ENCODE peak calls at places on chromosomes 6 and 20, in four cellular contexts. U, B, O and D are unnamed samples.
A peak's percentile ranks its signal among the peaks of the same experiment; 100 is the strongest.

GRCh38 chr6:72746276-72746675 is 124.4 kb downstream of the KCNQ5 start:
- DNase-seq in U (peak; percentile 5), B (no peak), O (no peak), D (peak; percentile 45)

GRCh38 chr6:39881851-39882566 is 52.3 kb downstream of the MOCS1 start:
- DNase-seq in U (no peak), B (no peak), O (no peak), D (peak; percentile 88)

GRCh38 chr6:37638414-37639079 is 59.1 kb downstream of the MDGA1 start:
- DNase-seq in U (peak; percentile 57), B (no peak), O (no peak), D (no peak)

GRCh38 chr6:27862396-27863061 is 49.7 kb downstream of the OR2B2 start:
- DNase-seq in U (no peak), B (no peak), O (no peak), D (peak; percentile 33)

GRCh38 chr20:21302645-21303060 is 478 bp upstream of the XRN2 start:
- DNase-seq in U (no peak), B (no peak), O (no peak), D (no peak)

GRCh38 chr6:38187688-38188590 is 368.4 kb downstream of the ZFAND3 start:
- DNase-seq in U (no peak), B (no peak), O (no peak), D (no peak)

GRCh38 chr6:125107896-125108295 is 45.7 kb upstream of the TPD52L1 start:
- DNase-seq in U (no peak), B (no peak), O (no peak), D (peak; percentile 43)

GRCh38 chr20:35561268-35561667 is 19.4 kb downstream of the ERGIC3 start:
- DNase-seq in U (peak; percentile 46), B (no peak), O (peak; percentile 71), D (peak; percentile 59)

GRCh38 chr6:13229205-13230085 is 98.9 kb downstream of the TBC1D7 start:
- DNase-seq in U (peak; percentile 32), B (no peak), O (no peak), D (no peak)

GRCh38 chr6:71457883-71458282 is 169.3 kb downstream of the OGFRL1 start:
- DNase-seq in U (no peak), B (no peak), O (no peak), D (no peak)

GRCh38 chr6:45132683-45133294 is 195.3 kb upstream of the RUNX2 start:
- DNase-seq in U (no peak), B (no peak), O (no peak), D (no peak)
- TF ChIP-seq SMC3 in U (no peak), B (no peak), O (no peak), D (no peak)

DNA sequence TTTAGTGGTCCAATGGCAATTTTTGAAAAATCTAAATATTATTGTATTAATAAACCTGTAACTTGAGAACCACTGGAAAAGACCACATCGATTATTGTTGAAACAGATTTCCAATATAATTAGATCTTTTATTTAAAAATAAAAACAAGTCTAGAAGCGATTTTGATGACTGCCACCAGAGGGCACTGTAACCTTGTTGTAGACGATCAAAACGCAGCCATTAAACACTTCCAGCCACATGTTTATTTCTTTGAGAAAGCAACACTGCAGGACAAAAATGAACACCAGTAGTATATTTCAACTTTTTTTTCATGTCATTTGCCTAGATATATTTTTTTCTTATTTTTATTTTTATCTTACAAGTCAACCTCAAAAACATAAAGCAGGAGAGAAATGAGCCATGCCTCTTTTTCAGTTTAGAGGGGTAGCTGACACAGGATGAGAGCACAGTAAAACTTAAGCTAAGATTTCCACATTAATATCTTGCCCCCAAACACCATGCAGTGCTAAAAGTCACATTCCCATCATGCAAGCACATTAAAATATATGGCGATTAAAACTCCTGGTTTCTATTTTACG is 115.4 kb downstream of the OPRM1 start:
- DNase-seq in U (peak; percentile 67), B (peak; percentile 49), O (peak; percentile 33), D (peak; percentile 80)
- TF ChIP-seq SMC3 in U (peak; percentile 82), B (peak; percentile 42), O (peak; percentile 71), D (peak; percentile 91)

GRCh38 chr20:61092199-61092598 is 159.9 kb upstream of the CDH4 start:
- DNase-seq in U (no peak), B (no peak), O (no peak), D (no peak)
- TF ChIP-seq SMC3 in U (no peak), B (no peak), O (no peak), D (no peak)

GRCh38 chr20:38138086-38138777 is 26.8 kb downstream of the TGM2 start:
- DNase-seq in U (no peak), B (no peak), O (no peak), D (no peak)

GRCh38 chr20:38139156-38139912 is 25.7 kb downstream of the TGM2 start:
- DNase-seq in U (no peak), B (no peak), O (no peak), D (no peak)

GRCh38 chr20:38141154-38141888 is 23.7 kb downstream of the TGM2 start:
- DNase-seq in U (no peak), B (peak; percentile 39), O (no peak), D (no peak)

GRCh38 chr20:38141889-38142494 is 23.1 kb downstream of the TGM2 start:
- DNase-seq in U (no peak), B (no peak), O (no peak), D (no peak)

DNA sequence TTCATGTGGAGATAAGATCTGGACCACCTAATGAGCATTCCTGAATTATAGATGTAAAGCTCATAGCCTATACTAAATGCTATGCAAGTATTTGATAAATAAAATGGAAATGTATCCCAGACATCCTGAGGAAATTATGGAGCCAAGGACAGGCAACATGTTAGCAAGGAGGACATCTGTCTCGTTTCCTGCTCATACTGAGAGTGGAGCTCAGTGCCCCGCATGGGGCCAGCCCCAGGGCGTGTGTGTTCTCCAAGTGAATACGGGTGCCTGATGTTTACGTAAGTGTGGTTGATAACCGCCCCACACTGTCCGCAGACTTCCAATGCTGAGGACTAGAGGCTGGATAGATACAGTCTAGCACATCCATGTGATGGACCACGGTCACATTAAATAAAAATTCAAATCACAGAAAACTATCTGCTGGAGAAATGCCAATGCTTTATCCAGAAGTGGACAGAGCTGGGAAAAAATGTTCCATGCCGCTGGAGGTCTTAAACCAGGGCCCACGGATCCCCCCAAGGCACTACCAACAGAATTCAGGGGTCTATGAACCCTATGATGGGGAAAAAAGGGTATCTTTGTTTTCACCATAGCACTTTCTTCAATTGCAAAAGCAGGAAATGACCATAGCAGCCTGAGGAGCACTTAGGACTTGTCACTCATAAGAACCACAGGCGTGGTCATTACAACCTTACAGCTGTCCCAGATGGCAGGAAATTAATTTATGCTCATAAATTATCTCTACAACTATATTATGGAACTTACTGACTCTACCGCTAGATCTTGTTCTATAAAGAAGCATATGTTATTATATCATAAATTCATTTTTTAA is 24.9 kb downstream of the TGM2 start:
- DNase-seq in U (no peak), B (no peak), O (peak; percentile 84), D (no peak)
- TF ChIP-seq SMC3 in U (no peak), B (no peak), O (no peak), D (no peak)

GRCh38 chr6:167700199-167700598 is 126.5 kb upstream of the AFDN start:
- DNase-seq in U (no peak), B (no peak), O (no peak), D (no peak)
- TF ChIP-seq SMC3 in U (no peak), B (no peak), O (no peak), D (no peak)

GRCh38 chr6:34237722-34238506 is 1.2 kb downstream of the HMGA1 start:
- DNase-seq in U (peak; percentile 62), B (peak; percentile 84), O (peak; percentile 91), D (peak; percentile 33)
- TF ChIP-seq SMC3 in U (no peak), B (peak; percentile 28), O (peak; percentile 12), D (no peak)